ENCODE peak calls at places on chromosomes 5 and 9, in five cellular contexts. F is activated CD8-positive, alpha-beta T cell treated with anti-CD3 and anti-CD28 coated beads, Interleukin-2, amount 10 ng/mL, durations not matched to agents 7 days and 5 days; D is activated naive CD4-positive, alpha-beta T cell treated with anti-CD3 and anti-CD28 coated beads, Interleukin-2, amount 50 U/mL, for 72 hours; I is DND-41; X is stimulated activated naive CD8-positive, alpha-beta T cell treated with anti-CD3 and anti-CD28 coated beads, Interleukin-15, Interleukin-2, amounts not matched to agents 100 U/mL and 50 U/mL, for 24 hours. P is an unnamed sample.
A peak's percentile ranks its signal among the peaks of the same experiment; 100 is the strongest.

GRCh38 chr5:56527174-56527573 is 288.2 kb upstream of the MAP3K1 start:
- ATAC-seq in D (no peak), F (no peak), X (no peak), I (no peak), P (no peak)

GRCh38 chr5:6266671-6267197 is 111.6 kb downstream of the MED10 start:
- ATAC-seq in I (no peak), F (no peak), X (no peak), D (no peak), P (no peak)

GRCh38 chr9:118651511-118651910 is 717.7 kb downstream of the BRINP1 start:
- ATAC-seq in F (no peak), X (no peak), I (no peak), D (no peak), P (no peak)

GRCh38 chr9:137800196-137801022 is 77.2 kb upstream of the CACNA1B start:
- ATAC-seq in F (no peak), D (no peak), I (no peak), X (no peak), P (no peak)

GRCh38 chr5:23332650-23333251 is 174.7 kb upstream of the PRDM9 start:
- ATAC-seq in X (no peak), F (no peak), I (no peak), D (no peak), P (no peak)

GRCh38 chr5:152514827-152515397 is 109.8 kb upstream of the NMUR2 start:
- ATAC-seq in X (no peak), F (no peak), D (no peak), I (no peak), P (no peak)

GRCh38 chr9:86614871-86615849 is 260.9 kb upstream of the TUT7 start:
- ATAC-seq in I (peak; percentile 64), X (no peak), F (no peak), D (no peak), P (peak; percentile 68)

GRCh38 chr5:96699186-96699820 is 37.1 kb downstream of the CAST start:
- ATAC-seq in X (no peak), I (no peak), F (no peak), D (no peak), P (no peak)

GRCh38 chr9:68690088-68690487 is 15.0 kb upstream of the PIP5K1B start:
- ATAC-seq in X (no peak), F (no peak), D (no peak), I (no peak), P (peak; percentile 34)

GRCh38 chr5:2686725-2687124 is 64.8 kb downstream of the IRX2 start:
- ATAC-seq in F (no peak), D (no peak), I (no peak), X (no peak), P (no peak)

GRCh38 chr9:76255781-76256455 is 138.3 kb downstream of the RFK start:
- ATAC-seq in D (no peak), X (no peak), I (no peak), F (no peak), P (peak; percentile 96)

GRCh38 chr5:158431369-158432029 is 572.6 kb upstream of the CLINT1 start:
- ATAC-seq in I (no peak), X (no peak), F (no peak), D (no peak), P (peak; percentile 85)

GRCh38 chr5:83099001-83099400 is 21.7 kb downstream of the XRCC4 start:
- ATAC-seq in X (no peak), D (no peak), I (no peak), F (no peak), P (no peak)

GRCh38 chr9:35937227-35937626 is 20.7 kb downstream of the OR2S2 start:
- ATAC-seq in F (no peak), I (no peak), D (no peak), X (no peak), P (no peak)

GRCh38 chr9:14027114-14027812 is 286.7 kb downstream of the NFIB start:
- ATAC-seq in I (no peak), F (no peak), X (no peak), D (no peak), P (peak; percentile 26)

P was measured in gastroesophageal sphincter.